ENCODE peak calls at places on chromosomes 1 and 21, in six cellular contexts. B is transverse colon, H is prostate gland, Q is suprapubic skin, T is H1, F is upper lobe of left lung. Y is an unnamed sample. For H3K9me3, the result is how much of the 10 kb centered on the place peaks cover.

GRCh38 chr1:22053861-22054770 is 1.6 kb downstream of the CDC42 start:
- DNase-seq in B (no peak), H (no peak), Q (peak), T (no peak), F (peak), Y (peak)

GRCh38 chr1:60386259-60386658 is 312.7 kb upstream of the C1orf87 start:
- DNase-seq in B (no peak), H (no peak), Q (no peak), T (no peak), F (no peak), Y (no peak)

GRCh38 chr21:21907271-21907670 is 909.1 kb downstream of the NCAM2 start:
- DNase-seq in B (no peak), H (no peak), Q (no peak), T (no peak), F (no peak), Y (no peak)

GRCh38 chr1:14820320-14821085 is 222.0 kb downstream of the KAZN start:
- DNase-seq in B (no peak), H (no peak), Q (no peak), T (no peak), F (no peak), Y (no peak)

GRCh38 chr1:14881775-14882672 is 271.5 kb upstream of the TMEM51 start:
- DNase-seq in B (no peak), H (no peak), Q (no peak), T (no peak), F (no peak), Y (no peak)

GRCh38 chr1:90475623-90476022 is 241.5 kb downstream of the BARHL2 start:
- DNase-seq in B (no peak), H (no peak), Q (no peak), T (no peak), F (no peak), Y (no peak)

GRCh38 chr1:170617595-170618215 is 46.2 kb upstream of the PRRX1 start:
- DNase-seq in B (no peak), H (no peak), Q (no peak), T (no peak), F (no peak), Y (no peak)

GRCh38 chr1:228968841-228969606 is 233.7 kb downstream of the RHOU start:
- DNase-seq in B (no peak), H (no peak), Q (no peak), T (no peak), F (no peak), Y (no peak)

GRCh38 chr21:46183910-46184624 is at the start of gene SPATC1L:
- DNase-seq in B (peak), H (peak), Q (peak), T (peak), F (peak), Y (peak)

GRCh38 chr1:70966018-70966638 is 81.5 kb downstream of the PTGER3 start:
- DNase-seq in B (no peak), H (no peak), Q (no peak), T (no peak), F (no peak), Y (no peak)

GRCh38 chr1:107477233-107477632 is 336.4 kb downstream of the NTNG1 start:
- DNase-seq in B (no peak), H (no peak), Q (no peak), T (no peak), F (no peak), Y (no peak)

GRCh38 chr1:37614105-37614504 is 18.4 kb upstream of the GNL2 start:
- DNase-seq in B (no peak), H (no peak), Q (no peak), T (no peak), F (peak), Y (no peak)

GRCh38 chr1:38891753-38892152 is 10.4 kb upstream of the GJA9 start:
- DNase-seq in B (no peak), H (no peak), Q (no peak), T (peak), F (no peak), Y (no peak)

GRCh38 chr1:903721-904270 is 19.9 kb upstream of the SAMD11 start:
- DNase-seq in B (peak), H (no peak), Q (peak), T (no peak), F (peak), Y (peak)

GRCh38 chr1:30748699-30749401 is 8.7 kb downstream of the LAPTM5 start:
- DNase-seq in B (no peak), H (no peak), Q (no peak), T (no peak), F (no peak), Y (peak)

GRCh38 chr21:36320421-36321324 is 676 bp downstream of the MORC3 start:
- DNase-seq in B (peak), H (peak), Q (peak), T (no peak), F (no peak), Y (peak)

GRCh38 chr21:42784276-42784675 is 95.1 kb downstream of the WDR4 start:
- DNase-seq in B (no peak), H (no peak), Q (no peak), T (no peak), F (no peak), Y (peak)

GRCh38 chr1:64183380-64183984 is 19.9 kb upstream of the UBE2U start:
- DNase-seq in B (no peak), H (no peak), Q (no peak), T (no peak), F (no peak), Y (no peak)

GRCh38 chr21:34996304-34997081 is 52.6 kb downstream of the RUNX1 start:
- DNase-seq in B (no peak), H (no peak), Q (no peak), T (no peak), F (no peak), Y (no peak)

GRCh38 chr1:206065547-206066143 is 12.7 kb downstream of the RHEX start:
- DNase-seq in B (no peak), H (no peak), Q (no peak), T (no peak), F (no peak), Y (no peak)

GRCh38 chr1:147757015-147757990 is 3.1 kb downstream of the GJA5 start:
- DNase-seq in B (no peak), H (peak), Q (no peak), T (no peak), F (no peak), Y (no peak)

GRCh38 chr1:151718011-151718431 is 1.4 kb upstream of the CELF3 start:
- DNase-seq in B (no peak), H (no peak), Q (no peak), T (no peak), F (no peak), Y (no peak)

GRCh38 chr1:13749543-13750307 is 49.7 kb downstream of the PRDM2 start:
- DNase-seq in B (peak), H (no peak), Q (peak), T (no peak), F (peak), Y (peak)

GRCh38 chr1:216826206-216826605 is 103.0 kb upstream of the ESRRG start:
- DNase-seq in B (no peak), H (no peak), Q (no peak), T (no peak), F (no peak), Y (no peak)

GRCh38 chr1:5709976-5710375 is 282.2 kb downstream of the NPHP4 start:
- DNase-seq in B (no peak), H (no peak), Q (peak), T (no peak), F (no peak), Y (no peak)

GRCh38 chr1:31422505-31423319 is 9.7 kb downstream of the SERINC2 start:
- DNase-seq in B (peak), H (peak), Q (no peak), T (no peak), F (no peak), Y (peak)

GRCh38 chr21:44948426-44949120 is 8.7 kb downstream of the SLX9 start:
- DNase-seq in B (no peak), H (no peak), Q (no peak), T (no peak), F (no peak), Y (peak)

GRCh38 chr1:217149791-217150190 is 426.6 kb upstream of the ESRRG start:
- DNase-seq in B (no peak), H (no peak), Q (no peak), T (no peak), F (no peak), Y (no peak)

GRCh38 chr1:100941580-100942216 is 45.8 kb downstream of the SLC30A7 start:
- DNase-seq in B (no peak), H (no peak), Q (no peak), T (no peak), F (no peak), Y (no peak)

GRCh38 chr1:103948526-103948925 is 198.8 kb downstream of the AMY1C start:
- DNase-seq in B (no peak), H (no peak), Q (no peak), T (no peak), F (no peak), Y (no peak)

GRCh38 chr1:17272641-17273040 is 23.7 kb downstream of the PADI3 start:
- DNase-seq in B (peak), H (no peak), Q (no peak), T (no peak), F (no peak), Y (peak)

DNA sequence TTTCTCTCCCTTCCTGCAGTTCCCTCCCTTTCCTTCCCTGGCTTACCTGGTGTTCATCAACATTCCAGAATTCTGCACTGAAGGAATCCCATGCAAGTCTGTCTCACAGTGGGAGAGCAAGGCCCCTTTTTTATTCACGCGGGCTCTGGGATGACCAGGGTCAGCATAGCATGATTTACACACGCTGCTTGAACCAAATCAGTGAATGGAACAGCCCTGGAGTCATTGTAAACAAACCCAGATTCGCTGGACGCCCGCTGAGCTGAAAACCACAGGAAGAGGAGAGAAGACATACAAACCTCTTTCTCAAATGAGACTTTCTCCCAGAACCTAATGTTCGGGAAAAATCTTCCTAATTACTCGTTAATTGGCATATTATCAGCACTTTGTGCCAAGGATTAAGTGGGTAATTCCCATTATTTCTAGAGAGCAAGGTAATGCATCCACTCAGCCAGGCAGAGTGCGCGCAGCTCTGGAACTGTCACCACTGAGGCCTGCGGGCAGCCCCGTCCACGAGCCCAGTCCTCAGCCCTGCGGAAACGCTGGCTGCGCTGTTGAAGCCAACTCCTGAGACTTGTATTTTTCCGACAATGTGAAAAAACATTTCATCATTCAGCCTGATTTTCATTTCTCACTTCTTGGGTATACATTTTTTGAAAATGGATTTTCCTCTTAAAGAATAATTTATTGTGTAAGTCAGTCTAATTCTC is 140.0 kb downstream of the ETS2 start:
- DNase-seq in B (no peak), H (no peak), Q (no peak), T (peak), F (peak), Y (no peak)
- H3K27ac ChIP-seq in B (peak), H (no peak), Q (no peak), T (no peak), F (no peak), Y (no peak)

GRCh38 chr1:232009741-232010140 is 383.2 kb downstream of the DISC1 start:
- DNase-seq in B (no peak), H (no peak), Q (no peak), T (no peak), F (no peak), Y (no peak)

GRCh38 chr1:232011961-232012360 is 385.4 kb downstream of the DISC1 start:
- DNase-seq in B (no peak), H (no peak), Q (no peak), T (no peak), F (no peak), Y (no peak)

GRCh38 chr1:232016636-232017035 is 390.0 kb downstream of the DISC1 start:
- DNase-seq in B (no peak), H (no peak), Q (no peak), T (no peak), F (no peak), Y (no peak)

GRCh38 chr1:232014941-232015340 is 388.4 kb downstream of the DISC1 start:
- DNase-seq in B (no peak), H (no peak), Q (no peak), T (no peak), F (no peak), Y (no peak)

GRCh38 chr1:232012773-232013386 is 386.3 kb downstream of the DISC1 start:
- DNase-seq in B (peak), H (no peak), Q (no peak), T (no peak), F (no peak), Y (no peak)
- TF ChIP-seq POLR2AphosphoS5 in B (peak), H (no peak), Q (no peak), T (no peak), F (peak), Y (no peak)

DNA sequence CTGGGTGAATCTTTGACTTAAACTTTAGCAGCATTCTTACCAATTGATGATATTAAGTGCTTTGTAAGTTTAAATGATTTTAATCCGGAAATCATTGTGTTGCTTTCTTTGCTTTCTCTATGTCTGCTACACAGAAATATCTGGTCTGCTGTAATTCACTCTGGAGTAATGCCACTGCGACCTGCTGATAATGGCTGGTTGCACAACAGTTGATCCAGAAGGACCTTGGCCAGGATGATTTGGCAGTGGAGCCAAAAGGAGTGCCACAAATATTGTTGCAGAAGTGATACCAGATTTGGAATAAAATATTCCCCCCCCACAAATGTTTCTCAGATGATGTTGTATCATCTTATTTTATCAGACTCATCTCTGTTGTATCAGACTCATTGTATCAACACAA is 2063.9 kb downstream of the MRPL39 start:
- DNase-seq in B (no peak), H (no peak), Q (no peak), T (no peak), F (no peak), Y (no peak)
- H3K9me3 ChIP-seq in B (under half), H (under half), Q (under half), T (under half), F (under half), Y (under half)

DNA sequence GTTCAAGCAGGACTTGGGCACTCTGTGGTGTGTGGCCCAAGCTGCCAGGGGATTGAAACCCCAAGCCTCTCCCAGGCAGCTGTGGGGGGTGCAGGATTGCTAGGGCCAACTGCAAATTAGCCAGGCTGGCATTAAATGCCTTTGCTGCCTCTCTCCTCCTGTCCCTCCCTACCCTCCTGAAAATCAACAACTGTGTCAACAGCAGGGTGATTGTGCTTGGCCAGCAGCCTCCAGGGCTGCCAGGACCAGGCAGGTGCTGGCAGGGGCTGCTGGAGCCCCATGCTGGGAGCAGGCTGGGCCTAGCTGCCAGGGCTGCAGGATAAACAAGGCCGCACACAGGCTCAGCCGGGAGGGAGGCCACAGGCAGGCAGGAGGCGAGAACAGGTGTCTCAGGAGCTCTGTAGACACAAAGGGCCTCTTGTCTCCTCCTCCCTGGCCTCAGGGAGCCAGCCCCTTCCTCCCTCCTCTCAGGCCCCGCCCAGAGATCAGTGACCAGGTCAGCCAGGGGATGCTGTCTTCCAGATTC is 11.4 kb downstream of the SOX13 start:
- DNase-seq in B (peak), H (peak), Q (no peak), T (peak), F (peak), Y (peak)
- H3K27ac ChIP-seq in B (peak), H (peak), Q (peak), T (peak), F (peak), Y (peak)

DNA sequence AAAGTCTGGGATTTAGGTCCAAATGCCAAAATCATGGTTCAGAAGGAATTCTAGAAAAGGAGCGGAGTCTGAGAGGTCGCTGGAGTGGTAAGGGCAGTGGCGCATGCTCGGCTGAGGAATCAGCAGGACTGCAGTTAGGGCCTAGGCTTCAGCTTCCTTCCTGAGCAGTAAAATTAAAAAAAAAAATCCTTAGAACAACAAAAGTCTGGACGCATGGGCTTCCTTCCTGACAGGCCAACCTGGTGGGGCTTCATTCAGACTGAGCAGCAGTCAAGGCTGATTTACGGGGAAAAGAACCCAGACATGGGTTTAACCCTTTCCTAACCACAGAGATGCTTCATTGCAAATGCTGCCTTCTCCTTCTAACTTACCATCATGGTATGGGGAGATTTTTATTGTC is 17.1 kb downstream of the RNF220 start:
- DNase-seq in B (no peak), H (no peak), Q (no peak), T (no peak), F (no peak), Y (no peak)
- TF ChIP-seq POLR2AphosphoS5 in B (no peak), H (no peak), Q (no peak), T (no peak), F (no peak), Y (no peak)

DNA sequence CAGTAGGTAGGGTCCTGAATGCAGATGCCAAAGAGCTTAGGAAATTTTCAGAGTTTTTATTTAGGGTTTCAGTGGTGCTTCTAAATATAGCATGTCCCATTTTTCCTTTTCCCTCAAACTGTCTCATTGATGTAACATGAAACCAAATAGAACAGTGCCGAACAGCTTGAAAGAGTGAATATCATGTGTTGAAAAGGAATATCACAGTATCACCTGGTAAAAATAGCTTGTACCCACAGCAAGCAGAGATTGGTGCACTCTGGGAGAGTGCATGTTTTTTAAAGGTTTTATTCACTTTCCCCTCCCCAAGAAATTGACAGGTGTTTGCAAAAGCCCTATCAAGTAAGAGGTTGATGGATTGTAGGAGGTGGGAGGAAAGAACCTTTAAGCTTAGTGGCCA is 41.9 kb upstream of the ELAVL4 start:
- DNase-seq in B (no peak), H (no peak), Q (no peak), T (no peak), F (no peak), Y (no peak)
- H3K9me3 ChIP-seq in B (under half), H (under half), Q (under half), T (half or more), F (under half), Y (under half)

Y was measured in spleen.